ENCODE peak calls at places on chromosomes 6 and 20, in six cellular contexts. I is HEK293T, M is left colon, N is GM04504, T is ELR, U is HFFc6. W is an unnamed sample.

GRCh38 chr6:85461806-85462185 is 11.9 kb downstream of the NT5E start:
- DNase-seq in N (no peak), T (no peak), M (no peak), U (no peak), I (no peak), W (no peak)

GRCh38 chr6:90479603-90479926 is 107.3 kb downstream of the MAP3K7 start:
- DNase-seq in T (no peak), U (no peak), I (no peak), N (no peak), M (no peak), W (no peak)

GRCh38 chr6:40950986-40951730 is 87.9 kb downstream of the UNC5CL start:
- DNase-seq in T (peak), I (no peak), N (no peak), M (no peak), U (peak), W (no peak)

GRCh38 chr20:41228858-41229257 is 88.7 kb downstream of the ZHX3 start:
- DNase-seq in T (no peak), U (no peak), I (no peak), N (no peak), M (no peak), W (no peak)

GRCh38 chr6:131763749-131764148 is 44.1 kb upstream of the ENPP1 start:
- DNase-seq in T (no peak), U (no peak), M (no peak), N (no peak), I (no peak), W (no peak)

GRCh38 chr6:49890988-49891387 is 24.7 kb upstream of the CRISP1 start:
- DNase-seq in I (no peak), M (no peak), N (no peak), U (no peak), T (no peak), W (no peak)

GRCh38 chr20:14334306-14334930 is 3.0 kb downstream of the FLRT3 start:
- DNase-seq in I (peak), T (peak), N (no peak), M (no peak), U (no peak), W (no peak)

GRCh38 chr20:42125426-42125825 is 507.2 kb upstream of the CHD6 start:
- DNase-seq in M (no peak), U (no peak), N (no peak), I (no peak), T (no peak), W (no peak)

GRCh38 chr20:2032168-2032567 is 38.3 kb upstream of the PDYN start:
- DNase-seq in M (no peak), T (peak), I (no peak), N (no peak), U (no peak), W (no peak)

GRCh38 chr6:134740473-134741192 is 209.3 kb downstream of the ALDH8A1 start:
- DNase-seq in N (no peak), T (peak), M (no peak), U (peak), I (no peak), W (no peak)

GRCh38 chr6:74199146-74199680 is 503.2 kb downstream of the CD109 start:
- DNase-seq in T (no peak), N (no peak), I (no peak), M (no peak), U (no peak), W (no peak)

GRCh38 chr6:36715469-36715868 is 17.8 kb downstream of the RAB44 start:
- DNase-seq in T (no peak), M (no peak), N (no peak), U (no peak), I (no peak), W (no peak)

GRCh38 chr6:129844118-129844891 is 16.8 kb downstream of the TMEM244 start:
- DNase-seq in U (peak), N (no peak), T (peak), M (no peak), I (peak), W (no peak)

GRCh38 chr6:107787589-107787960 is 36.5 kb downstream of the SCML4 start:
- DNase-seq in M (no peak), U (no peak), I (no peak), T (no peak), N (no peak), W (no peak)

GRCh38 chr6:118335325-118335724 is 212.8 kb upstream of the PLN start:
- DNase-seq in N (no peak), I (no peak), T (no peak), M (no peak), U (no peak), W (no peak)

GRCh38 chr6:81834141-81834621 is 81.7 kb upstream of the TENT5A start:
- DNase-seq in M (peak), U (peak), I (no peak), N (peak), T (peak), W (no peak)

W was measured in NCI-H510A.